ENCODE peak calls at places on chromosomes 13 and 19, in seven cellular contexts. Z, C, T, S, E, V and G are unnamed samples.

GRCh38 chr13:70375718-70376117 is 267.5 kb upstream of the KLHL1 start:
- DNase-seq in Z (no peak), C (no peak), T (no peak), S (no peak), E (no peak), V (no peak), G (no peak)

GRCh38 chr19:41705393-41706174 is 2.8 kb upstream of the CEACAM5 start:
- DNase-seq in Z (peak), C (no peak), T (peak), S (peak), E (peak), V (peak), G (peak)

GRCh38 chr13:100098445-100099116 is 9.7 kb downstream of the PCCA start:
- DNase-seq in Z (peak), C (no peak), T (no peak), S (no peak), E (no peak), V (peak), G (no peak)

GRCh38 chr13:112260108-112261055 is 115.8 kb upstream of the SPACA7 start:
- DNase-seq in Z (no peak), C (no peak), T (no peak), S (no peak), E (no peak), V (no peak), G (peak)

GRCh38 chr19:32969549-32969948 is 2.2 kb downstream of the CEP89 start:
- DNase-seq in Z (no peak), C (no peak), T (no peak), S (no peak), E (no peak), V (no peak), G (no peak)

GRCh38 chr13:45851171-45851889 is at the start of gene SIAH3:
- DNase-seq in Z (no peak), C (no peak), T (peak), S (no peak), E (peak), V (peak), G (peak)

GRCh38 chr13:106187501-106187900 is 348.0 kb downstream of the EFNB2 start:
- DNase-seq in Z (no peak), C (no peak), T (no peak), S (no peak), E (no peak), V (no peak), G (no peak)

GRCh38 chr19:1512671-1513491 is at the start of gene ADAMTSL5:
- DNase-seq in Z (peak), C (peak), T (peak), S (no peak), E (peak), V (peak), G (peak)

GRCh38 chr13:33016414-33017409 is at the start of gene KL:
- DNase-seq in Z (no peak), C (no peak), T (no peak), S (no peak), E (peak), V (peak), G (peak)

GRCh38 chr13:111153977-111154332 is 38.8 kb downstream of the ARHGEF7 start:
- DNase-seq in Z (peak), C (no peak), T (no peak), S (no peak), E (no peak), V (no peak), G (peak)

DNA sequence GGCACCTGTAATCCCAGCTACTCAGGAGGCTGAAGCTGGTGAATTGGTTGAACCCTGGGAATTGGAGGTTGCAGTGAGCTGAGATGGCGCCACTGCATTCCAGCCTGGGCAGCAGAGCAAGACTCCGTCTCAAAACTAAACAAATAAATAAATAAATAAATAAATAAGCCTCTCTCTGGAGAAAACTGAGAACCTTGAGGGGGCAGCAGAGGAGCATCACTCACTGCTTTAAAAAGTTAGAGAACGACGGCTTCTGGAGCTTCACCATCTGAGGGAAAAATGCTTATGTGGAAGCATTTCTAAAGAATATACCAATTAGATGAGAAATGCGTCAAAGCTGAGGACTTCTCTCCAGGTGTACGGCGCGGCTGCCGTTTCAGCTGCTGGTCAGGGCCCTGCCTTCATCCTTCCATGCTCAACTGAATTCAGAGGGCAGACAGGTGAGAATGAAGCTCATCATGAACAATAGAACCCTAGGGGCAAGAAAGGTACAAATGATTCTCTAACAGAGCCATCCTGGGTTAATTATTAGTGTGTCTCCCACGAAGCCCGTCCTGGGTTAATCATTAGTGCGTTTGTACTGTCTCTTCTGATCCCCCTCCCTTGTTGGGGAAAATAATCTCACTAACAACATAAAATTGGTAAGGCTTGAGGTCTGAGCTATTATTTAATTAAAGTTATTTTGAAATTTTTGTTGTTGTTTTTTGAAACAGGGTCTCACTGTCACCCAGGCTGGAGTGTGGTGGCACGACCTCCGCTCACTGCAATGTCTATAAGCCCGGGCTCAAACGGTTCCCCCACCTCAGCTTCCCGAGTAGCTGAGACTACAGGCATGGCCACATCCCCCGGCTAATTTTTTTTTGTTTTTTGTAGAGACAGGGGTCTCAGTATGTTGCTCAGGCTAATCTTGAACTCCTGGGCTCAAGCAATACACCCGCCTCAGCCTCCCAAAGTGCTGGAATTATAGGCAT is 80.1 kb downstream of the IPO5 start:
- DNase-seq in Z (peak), C (peak), T (peak), S (peak), E (peak), V (peak), G (peak)
- H3K4me2 ChIP-seq in Z (no peak), C (no peak), T (no peak), S (no peak), E (peak), V (peak), G (peak)

DNA sequence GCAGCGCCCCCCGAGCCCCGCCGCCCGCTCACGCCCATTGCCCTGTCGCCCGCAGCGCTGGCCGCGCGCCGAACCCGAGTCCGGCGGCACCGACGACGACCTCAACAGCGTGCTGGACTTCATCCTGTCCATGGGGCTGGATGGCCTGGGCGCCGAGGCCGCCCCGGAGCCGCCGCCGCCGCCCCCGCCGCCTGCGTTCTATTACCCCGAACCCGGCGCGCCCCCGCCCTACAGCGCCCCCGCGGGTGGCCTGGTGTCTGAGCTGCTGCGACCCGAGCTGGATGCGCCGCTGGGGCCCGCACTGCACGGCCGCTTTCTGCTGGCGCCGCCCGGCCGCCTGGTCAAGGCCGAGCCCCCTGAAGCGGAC is 518 bp downstream of the KLF2 start:
- DNase-seq in Z (no peak), C (no peak), T (no peak), S (peak), E (peak), V (peak), G (no peak)
- H2AFZ ChIP-seq in Z (peak), C (peak), T (peak), S (peak), E (no peak), V (peak), G (no peak)

DNA sequence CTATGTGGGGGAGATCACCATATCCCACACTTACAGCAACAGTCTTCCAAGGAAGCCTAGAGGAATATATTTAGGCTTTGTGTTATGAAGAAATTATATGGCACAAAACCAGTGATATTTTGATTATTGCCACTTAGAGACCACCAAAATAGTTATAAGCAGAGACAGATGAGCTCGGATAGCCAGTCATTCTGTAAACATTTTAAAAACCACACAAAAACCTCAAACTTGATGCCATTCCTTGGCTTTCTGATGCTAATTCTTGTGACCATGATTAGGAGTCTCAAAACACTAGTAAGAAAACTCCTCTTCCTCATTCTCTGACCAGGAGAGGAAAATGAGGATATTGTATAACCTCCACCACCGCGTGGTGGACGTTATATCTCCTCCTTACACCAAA is 496.4 kb downstream of the FOXO1 start:
- DNase-seq in Z (no peak), C (no peak), T (no peak), S (no peak), E (peak), V (no peak), G (no peak)
- H3K4me3 ChIP-seq in Z (no peak), C (no peak), T (no peak), S (no peak), E (no peak), V (no peak), G (no peak)

GRCh38 chr13:19991531-19991930 is 33.0 kb downstream of the ZMYM2 start:
- DNase-seq in Z (no peak), C (no peak), T (no peak), S (no peak), E (no peak), V (no peak), G (no peak)
- H3K4me2 ChIP-seq in Z (no peak), C (no peak), T (no peak), S (no peak), E (no peak), V (no peak), G (no peak)

DNA sequence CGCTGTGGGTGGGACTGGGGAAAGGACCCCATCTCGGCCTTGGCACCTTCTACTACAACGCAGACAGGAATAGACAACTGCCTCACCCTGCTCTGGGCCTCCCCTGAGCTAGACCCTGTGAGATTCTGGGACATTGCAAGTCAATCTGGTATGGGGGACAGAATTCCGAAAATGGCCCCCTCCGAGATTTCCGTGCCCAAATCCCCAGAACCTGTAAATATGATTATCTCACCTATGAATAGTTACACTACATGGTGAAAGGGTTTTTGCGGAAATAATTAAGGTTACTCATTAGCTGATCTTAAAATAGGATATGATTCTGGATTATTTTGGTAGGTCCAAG is 618 bp upstream of the ZBTB45 start:
- DNase-seq in Z (no peak), C (no peak), T (no peak), S (no peak), E (no peak), V (no peak), G (no peak)
- H2AFZ ChIP-seq in Z (peak), C (peak), T (peak), S (peak), E (peak), V (peak), G (peak)

GRCh38 chr19:53333071-53333465 is 481 bp upstream of the ZNF845 start:
- DNase-seq in Z (no peak), C (no peak), T (no peak), S (no peak), E (peak), V (peak), G (no peak)

GRCh38 chr19:53328967-53329366 is 4.6 kb upstream of the ZNF845 start:
- DNase-seq in Z (no peak), C (peak), T (no peak), S (no peak), E (peak), V (no peak), G (no peak)

GRCh38 chr19:53333466-53334449 is at the start of gene ZNF845:
- DNase-seq in Z (peak), C (peak), T (peak), S (peak), E (peak), V (peak), G (peak)

GRCh38 chr19:53332484-53332883 is 1.1 kb upstream of the ZNF845 start:
- DNase-seq in Z (no peak), C (no peak), T (no peak), S (no peak), E (no peak), V (no peak), G (no peak)
- H3K4me3 ChIP-seq in Z (peak), C (no peak), T (no peak), S (no peak), E (peak), V (peak), G (peak)